ENCODE peak calls at places on chromosomes 11 and 22, in nine cellular contexts. One of them, this sample, is unnamed. For H3K27me3, the result is how much of the 10 kb centered on the place peaks cover.

GRCh38 chr11:2202900-2203439 is 31.4 kb upstream of the TH start:
- DNase-seq in HCT116: no peak
- DNase-seq in cardiac muscle cell: no peak
- DNase-seq in spleen: no peak
- DNase-seq in sigmoid colon: peak
- DNase-seq in neural progenitor cell: no peak
- DNase-seq in DND-41: no peak
- DNase-seq in adrenal gland: no peak
- DNase-seq in BJ: no peak
- DNase-seq in this sample: no peak

GRCh38 chr22:26702906-26703830 is 45.8 kb downstream of the MIAT start:
- DNase-seq in HCT116: no peak
- DNase-seq in cardiac muscle cell: no peak
- DNase-seq in spleen: no peak
- DNase-seq in sigmoid colon: no peak
- DNase-seq in neural progenitor cell: no peak
- DNase-seq in DND-41: no peak
- DNase-seq in adrenal gland: no peak
- DNase-seq in BJ: no peak
- DNase-seq in this sample: no peak

GRCh38 chr11:63880031-63880841 is 36.7 kb downstream of the RCOR2 start:
- DNase-seq in HCT116: no peak
- DNase-seq in cardiac muscle cell: peak
- DNase-seq in spleen: no peak
- DNase-seq in sigmoid colon: no peak
- DNase-seq in neural progenitor cell: peak
- DNase-seq in DND-41: no peak
- DNase-seq in adrenal gland: no peak
- DNase-seq in BJ: no peak
- DNase-seq in this sample: no peak

GRCh38 chr22:39429916-39430575 is 26.8 kb upstream of the MGAT3 start:
- DNase-seq in HCT116: no peak
- DNase-seq in cardiac muscle cell: no peak
- DNase-seq in spleen: peak
- DNase-seq in sigmoid colon: no peak
- DNase-seq in neural progenitor cell: no peak
- DNase-seq in DND-41: no peak
- DNase-seq in adrenal gland: no peak
- DNase-seq in BJ: no peak
- DNase-seq in this sample: no peak

GRCh38 chr11:81039916-81040530 is 1599.2 kb upstream of the TENM4 start:
- DNase-seq in HCT116: no peak
- DNase-seq in cardiac muscle cell: no peak
- DNase-seq in spleen: no peak
- DNase-seq in sigmoid colon: no peak
- DNase-seq in neural progenitor cell: no peak
- DNase-seq in DND-41: no peak
- DNase-seq in adrenal gland: no peak
- DNase-seq in BJ: no peak
- DNase-seq in this sample: no peak

GRCh38 chr11:75499423-75500305 is 26.1 kb downstream of the GDPD5 start:
- DNase-seq in HCT116: no peak
- DNase-seq in cardiac muscle cell: peak
- DNase-seq in spleen: no peak
- DNase-seq in sigmoid colon: peak
- DNase-seq in neural progenitor cell: no peak
- DNase-seq in DND-41: no peak
- DNase-seq in adrenal gland: no peak
- DNase-seq in BJ: peak
- DNase-seq in this sample: no peak

GRCh38 chr11:944711-945470 is 19.2 kb downstream of the AP2A2 start:
- DNase-seq in HCT116: no peak
- DNase-seq in cardiac muscle cell: peak
- DNase-seq in spleen: no peak
- DNase-seq in sigmoid colon: no peak
- DNase-seq in neural progenitor cell: peak
- DNase-seq in DND-41: no peak
- DNase-seq in adrenal gland: no peak
- DNase-seq in BJ: no peak
- DNase-seq in this sample: no peak

GRCh38 chr22:35347462-35347861 is 33.4 kb upstream of the HMOX1 start:
- DNase-seq in HCT116: no peak
- DNase-seq in cardiac muscle cell: no peak
- DNase-seq in spleen: no peak
- DNase-seq in sigmoid colon: no peak
- DNase-seq in neural progenitor cell: no peak
- DNase-seq in DND-41: no peak
- DNase-seq in adrenal gland: no peak
- DNase-seq in BJ: no peak
- DNase-seq in this sample: no peak

GRCh38 chr11:48122656-48123055 is 94.0 kb upstream of the OR4B1 start:
- DNase-seq in HCT116: no peak
- DNase-seq in cardiac muscle cell: no peak
- DNase-seq in spleen: no peak
- DNase-seq in sigmoid colon: no peak
- DNase-seq in neural progenitor cell: no peak
- DNase-seq in DND-41: no peak
- DNase-seq in adrenal gland: no peak
- DNase-seq in BJ: no peak
- DNase-seq in this sample: no peak

GRCh38 chr11:70644343-70645060 is 246.2 kb downstream of the CTTN start:
- DNase-seq in HCT116: no peak
- DNase-seq in cardiac muscle cell: no peak
- DNase-seq in spleen: no peak
- DNase-seq in sigmoid colon: no peak
- DNase-seq in neural progenitor cell: no peak
- DNase-seq in DND-41: no peak
- DNase-seq in adrenal gland: no peak
- DNase-seq in BJ: no peak
- DNase-seq in this sample: no peak

GRCh38 chr11:123504401-123504800 is 74.3 kb downstream of the GRAMD1B start:
- DNase-seq in HCT116: no peak
- DNase-seq in cardiac muscle cell: no peak
- DNase-seq in spleen: no peak
- DNase-seq in sigmoid colon: no peak
- DNase-seq in neural progenitor cell: no peak
- DNase-seq in DND-41: no peak
- DNase-seq in adrenal gland: no peak
- DNase-seq in BJ: no peak
- DNase-seq in this sample: peak

GRCh38 chr11:65606876-65607613 is 7.0 kb downstream of the MAP3K11 start:
- DNase-seq in HCT116: peak
- DNase-seq in cardiac muscle cell: peak
- DNase-seq in spleen: peak
- DNase-seq in sigmoid colon: peak
- DNase-seq in neural progenitor cell: peak
- DNase-seq in DND-41: peak
- DNase-seq in adrenal gland: peak
- DNase-seq in BJ: peak
- DNase-seq in this sample: no peak

GRCh38 chr11:36638586-36638985 is 40.5 kb upstream of the RAG2 start:
- DNase-seq in HCT116: no peak
- DNase-seq in cardiac muscle cell: no peak
- DNase-seq in spleen: no peak
- DNase-seq in sigmoid colon: no peak
- DNase-seq in neural progenitor cell: no peak
- DNase-seq in DND-41: no peak
- DNase-seq in adrenal gland: no peak
- DNase-seq in BJ: no peak
- DNase-seq in this sample: no peak

GRCh38 chr11:82675838-82676237 is 57.8 kb downstream of the FAM181B start:
- DNase-seq in HCT116: no peak
- DNase-seq in cardiac muscle cell: no peak
- DNase-seq in spleen: no peak
- DNase-seq in sigmoid colon: no peak
- DNase-seq in neural progenitor cell: no peak
- DNase-seq in DND-41: no peak
- DNase-seq in adrenal gland: no peak
- DNase-seq in BJ: no peak
- DNase-seq in this sample: no peak

GRCh38 chr22:36594569-36594968 is 65.6 kb upstream of the EIF3D start:
- DNase-seq in HCT116: no peak
- DNase-seq in cardiac muscle cell: no peak
- DNase-seq in spleen: no peak
- DNase-seq in sigmoid colon: no peak
- DNase-seq in neural progenitor cell: no peak
- DNase-seq in DND-41: no peak
- DNase-seq in adrenal gland: no peak
- DNase-seq in BJ: no peak
- DNase-seq in this sample: no peak

GRCh38 chr11:112889446-112889845 is 71.8 kb upstream of the NCAM1 start:
- DNase-seq in HCT116: no peak
- DNase-seq in cardiac muscle cell: no peak
- DNase-seq in spleen: no peak
- DNase-seq in sigmoid colon: no peak
- DNase-seq in neural progenitor cell: no peak
- DNase-seq in DND-41: no peak
- DNase-seq in adrenal gland: no peak
- DNase-seq in BJ: no peak
- DNase-seq in this sample: no peak

DNA sequence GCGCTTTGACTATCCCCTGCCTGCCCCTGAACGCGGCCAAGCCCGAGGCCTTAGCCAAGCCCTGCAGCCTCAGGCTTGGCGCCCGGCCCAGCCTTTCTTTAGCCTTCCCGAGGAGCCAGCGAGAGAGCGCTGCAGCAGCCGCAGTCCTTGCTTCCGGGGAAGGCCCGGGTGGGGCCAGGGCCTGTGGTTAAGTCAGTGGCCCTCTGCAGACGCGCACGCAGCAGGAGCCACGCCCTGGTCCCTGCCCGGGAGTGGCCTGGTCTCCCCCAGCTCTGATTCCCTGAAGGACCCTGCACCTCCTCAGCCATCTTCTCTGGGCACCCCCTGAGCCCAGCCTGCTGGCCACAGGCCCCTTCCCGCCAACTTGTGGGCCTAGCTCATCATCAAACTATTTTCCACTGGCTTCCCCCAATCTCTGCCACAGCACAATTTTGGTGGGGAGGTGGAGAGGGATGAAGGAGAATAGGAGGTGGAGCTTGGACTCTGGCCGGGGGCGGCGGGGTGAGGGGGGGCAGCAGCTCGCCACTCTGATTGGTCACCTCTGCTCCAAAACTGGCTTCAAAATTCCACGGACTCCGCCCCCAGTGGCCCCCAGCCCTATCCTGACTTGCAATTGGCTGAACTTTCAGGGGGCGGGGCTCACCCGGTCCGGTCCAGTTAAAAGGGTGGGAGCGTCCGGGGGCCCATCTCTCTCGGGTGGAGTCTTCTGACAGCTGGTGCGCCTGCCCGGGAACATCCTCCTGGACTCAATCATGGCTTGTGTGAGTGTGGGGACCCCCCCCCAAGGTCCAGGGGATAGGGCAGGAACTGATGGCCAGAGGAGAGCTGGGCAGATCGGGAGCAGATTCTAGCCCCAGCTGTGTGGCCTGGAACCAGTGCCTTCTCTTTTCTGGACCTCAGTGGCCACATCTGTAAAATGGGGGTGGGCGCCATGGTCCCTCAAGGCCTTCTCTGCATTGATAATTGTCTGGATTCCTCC is at the start of gene LGALS1:
- DNase-seq in HCT116: peak
- DNase-seq in cardiac muscle cell: peak
- DNase-seq in spleen: peak
- DNase-seq in sigmoid colon: peak
- DNase-seq in neural progenitor cell: peak
- DNase-seq in DND-41: peak
- DNase-seq in adrenal gland: peak
- DNase-seq in BJ: peak
- DNase-seq in this sample: peak
- TF ChIP-seq CTCF in HCT116: peak
- TF ChIP-seq CTCF in cardiac muscle cell: peak
- TF ChIP-seq CTCF in spleen: peak
- TF ChIP-seq CTCF in sigmoid colon: no peak
- TF ChIP-seq CTCF in neural progenitor cell: no peak
- TF ChIP-seq CTCF in DND-41: no peak
- TF ChIP-seq CTCF in adrenal gland: no peak
- TF ChIP-seq CTCF in BJ: peak
- TF ChIP-seq CTCF in this sample: no peak

DNA sequence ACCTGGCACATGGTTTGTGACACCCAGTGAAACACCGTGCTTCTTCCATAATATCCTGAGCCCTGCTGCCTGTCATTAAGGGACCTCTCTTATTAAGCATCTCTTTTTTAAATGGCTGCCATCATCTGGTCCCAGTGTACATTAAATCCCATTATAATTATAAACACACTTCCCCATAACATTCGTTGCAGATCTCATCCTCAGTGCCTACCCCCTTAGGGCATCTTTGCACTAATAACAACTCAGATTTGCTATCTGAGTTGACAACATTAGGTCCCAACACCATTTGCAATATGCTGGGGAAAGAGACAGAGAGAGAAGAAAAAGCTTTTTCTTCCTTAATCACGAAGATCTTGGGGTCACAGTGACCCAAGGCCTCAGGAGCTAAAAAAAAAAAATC is 4.7 kb upstream of the ZBTB16 start:
- DNase-seq in HCT116: no peak
- DNase-seq in cardiac muscle cell: no peak
- DNase-seq in spleen: no peak
- DNase-seq in sigmoid colon: no peak
- DNase-seq in neural progenitor cell: no peak
- DNase-seq in DND-41: no peak
- DNase-seq in adrenal gland: no peak
- DNase-seq in BJ: no peak
- DNase-seq in this sample: no peak
- H3K27me3 ChIP-seq in HCT116: under half
- H3K27me3 ChIP-seq in cardiac muscle cell: half or more
- H3K27me3 ChIP-seq in spleen: under half
- H3K27me3 ChIP-seq in sigmoid colon: under half
- H3K27me3 ChIP-seq in neural progenitor cell: under half
- H3K27me3 ChIP-seq in DND-41: under half
- H3K27me3 ChIP-seq in adrenal gland: under half
- H3K27me3 ChIP-seq in BJ: under half
- H3K27me3 ChIP-seq in this sample: under half

DNA sequence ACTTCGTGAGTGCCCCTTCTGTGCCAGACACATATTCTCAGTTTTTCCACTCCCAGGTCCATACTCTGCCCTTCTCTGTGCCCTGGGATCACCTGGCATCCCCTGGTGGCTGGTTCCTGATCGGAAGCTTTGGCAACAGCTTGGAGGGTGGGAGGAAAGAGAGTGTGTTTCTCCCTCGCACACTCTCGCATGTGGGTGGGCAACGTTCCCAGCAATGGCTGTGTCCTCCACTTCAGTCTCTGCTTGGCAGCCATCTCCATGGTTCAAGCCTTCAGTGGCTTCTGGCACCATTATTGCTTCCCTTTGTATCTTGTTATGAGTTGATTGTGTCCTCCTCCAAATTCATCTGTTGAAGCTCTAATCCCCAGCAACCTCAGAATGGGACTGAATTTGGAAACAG is 342.7 kb upstream of the SYN3 start:
- DNase-seq in HCT116: no peak
- DNase-seq in cardiac muscle cell: no peak
- DNase-seq in spleen: no peak
- DNase-seq in sigmoid colon: no peak
- DNase-seq in neural progenitor cell: no peak
- DNase-seq in DND-41: no peak
- DNase-seq in adrenal gland: no peak
- DNase-seq in BJ: no peak
- DNase-seq in this sample: no peak
- TF ChIP-seq CTCF in HCT116: no peak
- TF ChIP-seq CTCF in cardiac muscle cell: no peak
- TF ChIP-seq CTCF in spleen: no peak
- TF ChIP-seq CTCF in sigmoid colon: no peak
- TF ChIP-seq CTCF in neural progenitor cell: no peak
- TF ChIP-seq CTCF in DND-41: no peak
- TF ChIP-seq CTCF in adrenal gland: no peak
- TF ChIP-seq CTCF in BJ: no peak
- TF ChIP-seq CTCF in this sample: no peak

GRCh38 chr11:78147807-78148206 is 8.4 kb upstream of the ALG8 start:
- DNase-seq in HCT116: no peak
- DNase-seq in cardiac muscle cell: no peak
- DNase-seq in spleen: no peak
- DNase-seq in sigmoid colon: no peak
- DNase-seq in neural progenitor cell: no peak
- DNase-seq in DND-41: no peak
- DNase-seq in adrenal gland: no peak
- DNase-seq in BJ: no peak
- DNase-seq in this sample: no peak
- H3K27me3 ChIP-seq in HCT116: under half
- H3K27me3 ChIP-seq in cardiac muscle cell: under half
- H3K27me3 ChIP-seq in spleen: under half
- H3K27me3 ChIP-seq in sigmoid colon: under half
- H3K27me3 ChIP-seq in neural progenitor cell: under half
- H3K27me3 ChIP-seq in DND-41: under half
- H3K27me3 ChIP-seq in adrenal gland: under half
- H3K27me3 ChIP-seq in BJ: under half
- H3K27me3 ChIP-seq in this sample: under half